ENCODE peak calls at places on chromosomes 12 and 14, in ten cellular contexts. One of them, this sample, is unnamed. For H3K4me1, the result is how much of the 10 kb centered on the place peaks cover.

GRCh38 chr12:63782466-63782865 is 2.8 kb downstream of the RXYLT1 start:
- DNase-seq in left ventricle myocardium inferior: no peak
- DNase-seq in A549: no peak
- DNase-seq in hepatocyte: no peak
- DNase-seq in pancreas: no peak
- DNase-seq in HCT116: no peak
- DNase-seq in mammary epithelial cell: no peak
- DNase-seq in right atrium auricular region: no peak
- DNase-seq in mucosa of descending colon: no peak
- DNase-seq in ovary: no peak
- DNase-seq in this sample: no peak

GRCh38 chr12:104505095-104505819 is 48.5 kb downstream of the CHST11 start:
- DNase-seq in left ventricle myocardium inferior: no peak
- DNase-seq in A549: no peak
- DNase-seq in mammary epithelial cell: no peak
- DNase-seq in right atrium auricular region: no peak
- DNase-seq in mucosa of descending colon: no peak
- DNase-seq in ovary: no peak
- DNase-seq in pancreas: no peak
- DNase-seq in hepatocyte: no peak
- DNase-seq in HCT116: no peak
- DNase-seq in this sample: no peak

GRCh38 chr12:45517360-45517759 is 212.1 kb upstream of the ARID2 start:
- DNase-seq in HCT116: no peak
- DNase-seq in mammary epithelial cell: no peak
- DNase-seq in left ventricle myocardium inferior: no peak
- DNase-seq in mucosa of descending colon: no peak
- DNase-seq in right atrium auricular region: no peak
- DNase-seq in hepatocyte: no peak
- DNase-seq in ovary: no peak
- DNase-seq in pancreas: no peak
- DNase-seq in A549: no peak
- DNase-seq in this sample: no peak

GRCh38 chr14:76647699-76648298 is 113.5 kb upstream of the VASH1 start:
- DNase-seq in A549: peak
- DNase-seq in mammary epithelial cell: peak
- DNase-seq in mucosa of descending colon: peak
- DNase-seq in ovary: no peak
- DNase-seq in pancreas: no peak
- DNase-seq in HCT116: peak
- DNase-seq in hepatocyte: peak
- DNase-seq in left ventricle myocardium inferior: no peak
- DNase-seq in right atrium auricular region: no peak
- DNase-seq in this sample: no peak

GRCh38 chr12:101696477-101697196 is 803 bp upstream of the CHPT1 start:
- DNase-seq in mucosa of descending colon: peak
- DNase-seq in right atrium auricular region: peak
- DNase-seq in pancreas: peak
- DNase-seq in hepatocyte: peak
- DNase-seq in A549: no peak
- DNase-seq in ovary: peak
- DNase-seq in HCT116: no peak
- DNase-seq in left ventricle myocardium inferior: peak
- DNase-seq in mammary epithelial cell: no peak
- DNase-seq in this sample: peak

GRCh38 chr12:69642531-69642930 is 31.8 kb upstream of the LRRC10 start:
- DNase-seq in A549: no peak
- DNase-seq in ovary: no peak
- DNase-seq in hepatocyte: no peak
- DNase-seq in right atrium auricular region: no peak
- DNase-seq in HCT116: no peak
- DNase-seq in mucosa of descending colon: no peak
- DNase-seq in left ventricle myocardium inferior: peak
- DNase-seq in pancreas: no peak
- DNase-seq in mammary epithelial cell: no peak
- DNase-seq in this sample: peak

GRCh38 chr12:121773011-121773777 is 20.3 kb downstream of the RHOF start:
- DNase-seq in mammary epithelial cell: peak
- DNase-seq in HCT116: peak
- DNase-seq in right atrium auricular region: no peak
- DNase-seq in ovary: no peak
- DNase-seq in A549: peak
- DNase-seq in hepatocyte: peak
- DNase-seq in mucosa of descending colon: peak
- DNase-seq in pancreas: peak
- DNase-seq in left ventricle myocardium inferior: peak
- DNase-seq in this sample: peak

GRCh38 chr12:116808113-116808786 is 70.1 kb downstream of the RNFT2 start:
- DNase-seq in HCT116: no peak
- DNase-seq in right atrium auricular region: no peak
- DNase-seq in hepatocyte: no peak
- DNase-seq in pancreas: no peak
- DNase-seq in left ventricle myocardium inferior: no peak
- DNase-seq in mucosa of descending colon: no peak
- DNase-seq in ovary: no peak
- DNase-seq in A549: no peak
- DNase-seq in mammary epithelial cell: no peak
- DNase-seq in this sample: no peak

GRCh38 chr12:56487448-56488040 is 417 bp downstream of the GLS2 start:
- DNase-seq in mucosa of descending colon: peak
- DNase-seq in left ventricle myocardium inferior: no peak
- DNase-seq in right atrium auricular region: no peak
- DNase-seq in HCT116: no peak
- DNase-seq in hepatocyte: peak
- DNase-seq in mammary epithelial cell: peak
- DNase-seq in ovary: peak
- DNase-seq in pancreas: peak
- DNase-seq in A549: no peak
- DNase-seq in this sample: no peak

GRCh38 chr14:77059276-77059934 is 30.9 kb upstream of the IRF2BPL start:
- DNase-seq in left ventricle myocardium inferior: no peak
- DNase-seq in pancreas: no peak
- DNase-seq in hepatocyte: peak
- DNase-seq in ovary: no peak
- DNase-seq in mammary epithelial cell: peak
- DNase-seq in right atrium auricular region: no peak
- DNase-seq in HCT116: peak
- DNase-seq in mucosa of descending colon: no peak
- DNase-seq in A549: peak
- DNase-seq in this sample: peak

GRCh38 chr12:120761581-120761980 is 36.0 kb downstream of the ACADS start:
- DNase-seq in HCT116: no peak
- DNase-seq in left ventricle myocardium inferior: no peak
- DNase-seq in A549: no peak
- DNase-seq in hepatocyte: peak
- DNase-seq in pancreas: no peak
- DNase-seq in mammary epithelial cell: peak
- DNase-seq in mucosa of descending colon: no peak
- DNase-seq in ovary: no peak
- DNase-seq in right atrium auricular region: no peak
- DNase-seq in this sample: no peak

GRCh38 chr12:122839907-122840554 is 4.8 kb downstream of the HIP1R start:
- DNase-seq in mammary epithelial cell: peak
- DNase-seq in hepatocyte: no peak
- DNase-seq in ovary: no peak
- DNase-seq in left ventricle myocardium inferior: no peak
- DNase-seq in A549: no peak
- DNase-seq in pancreas: no peak
- DNase-seq in right atrium auricular region: no peak
- DNase-seq in HCT116: no peak
- DNase-seq in mucosa of descending colon: no peak
- DNase-seq in this sample: no peak

GRCh38 chr14:24438198-24439095 is 4.1 kb downstream of the SDR39U1 start:
- DNase-seq in HCT116: no peak
- DNase-seq in A549: no peak
- DNase-seq in mucosa of descending colon: no peak
- DNase-seq in pancreas: no peak
- DNase-seq in ovary: no peak
- DNase-seq in hepatocyte: no peak
- DNase-seq in left ventricle myocardium inferior: no peak
- DNase-seq in right atrium auricular region: no peak
- DNase-seq in mammary epithelial cell: no peak
- DNase-seq in this sample: no peak

GRCh38 chr14:21498540-21499526 is 12.3 kb downstream of the METTL3 start:
- DNase-seq in mammary epithelial cell: peak
- DNase-seq in hepatocyte: peak
- DNase-seq in mucosa of descending colon: peak
- DNase-seq in HCT116: peak
- DNase-seq in pancreas: no peak
- DNase-seq in A549: peak
- DNase-seq in ovary: no peak
- DNase-seq in right atrium auricular region: no peak
- DNase-seq in left ventricle myocardium inferior: no peak
- DNase-seq in this sample: no peak

DNA sequence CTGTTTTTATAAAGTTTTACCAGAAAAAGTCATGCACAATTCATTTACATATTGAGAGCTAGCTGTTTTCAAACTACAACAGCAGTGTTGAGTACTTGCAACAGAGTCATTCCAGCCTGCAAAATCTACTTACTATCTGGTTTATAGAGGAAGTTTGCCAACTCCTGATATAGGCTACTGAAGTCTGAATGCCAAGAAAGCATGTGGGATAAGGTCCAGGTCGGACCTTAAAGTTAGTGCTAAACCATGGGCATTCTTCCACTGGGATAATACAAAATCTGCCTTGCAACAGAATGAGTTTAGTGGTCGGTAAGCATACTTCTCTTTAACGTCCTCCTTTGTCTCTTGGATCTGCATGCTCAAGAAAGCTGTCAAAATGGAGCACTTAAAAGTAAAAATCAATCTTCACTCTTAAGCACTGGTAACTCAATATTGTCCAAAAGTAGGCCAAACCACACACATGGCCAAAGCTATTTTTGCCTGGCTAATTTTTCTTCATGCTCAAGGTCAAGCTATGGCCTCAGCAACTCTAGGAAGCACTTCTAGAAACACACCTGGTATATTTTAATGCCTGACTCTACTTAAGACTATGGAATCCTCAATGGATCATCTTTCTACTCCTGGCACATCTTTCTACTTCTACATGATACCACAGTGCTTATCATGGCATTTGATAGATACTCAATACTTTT is 364.9 kb upstream of the KITLG start:
- DNase-seq in A549: no peak
- DNase-seq in left ventricle myocardium inferior: no peak
- DNase-seq in mucosa of descending colon: no peak
- DNase-seq in ovary: no peak
- DNase-seq in right atrium auricular region: no peak
- DNase-seq in pancreas: no peak
- DNase-seq in hepatocyte: no peak
- DNase-seq in mammary epithelial cell: no peak
- DNase-seq in HCT116: no peak
- DNase-seq in this sample: no peak
- H3K4me1 ChIP-seq in A549: under half
- H3K4me1 ChIP-seq in left ventricle myocardium inferior: under half
- H3K4me1 ChIP-seq in mucosa of descending colon: under half
- H3K4me1 ChIP-seq in ovary: under half
- H3K4me1 ChIP-seq in right atrium auricular region: under half
- H3K4me1 ChIP-seq in pancreas: under half
- H3K4me1 ChIP-seq in hepatocyte: under half
- H3K4me1 ChIP-seq in mammary epithelial cell: under half
- H3K4me1 ChIP-seq in HCT116: half or more
- H3K4me1 ChIP-seq in this sample: under half

DNA sequence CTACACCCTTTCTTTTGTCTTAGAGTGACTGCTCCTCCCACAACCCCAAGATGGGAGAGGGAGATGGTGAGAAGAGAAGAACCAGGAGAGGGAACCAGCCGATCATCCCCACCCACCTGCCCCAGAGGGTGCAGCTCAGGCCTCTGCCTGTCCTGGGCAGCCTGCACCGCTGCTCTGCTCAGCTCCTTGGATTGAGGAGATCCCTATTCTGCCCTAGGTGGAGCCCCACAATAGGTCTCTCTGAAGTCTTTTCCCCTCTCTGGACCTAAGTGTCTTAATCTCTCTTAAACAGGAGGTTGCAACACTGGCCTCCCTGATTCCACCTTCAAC is 2.2 kb downstream of the ANKRD33 start:
- DNase-seq in mammary epithelial cell: no peak
- DNase-seq in A549: no peak
- DNase-seq in hepatocyte: no peak
- DNase-seq in ovary: no peak
- DNase-seq in mucosa of descending colon: no peak
- DNase-seq in left ventricle myocardium inferior: no peak
- DNase-seq in pancreas: no peak
- DNase-seq in HCT116: no peak
- DNase-seq in right atrium auricular region: no peak
- DNase-seq in this sample: no peak
- TF ChIP-seq CTCF in mammary epithelial cell: no peak
- TF ChIP-seq CTCF in A549: no peak
- TF ChIP-seq CTCF in hepatocyte: no peak
- TF ChIP-seq CTCF in ovary: no peak
- TF ChIP-seq CTCF in mucosa of descending colon: no peak
- TF ChIP-seq CTCF in left ventricle myocardium inferior: no peak
- TF ChIP-seq CTCF in pancreas: no peak
- TF ChIP-seq CTCF in HCT116: no peak
- TF ChIP-seq CTCF in right atrium auricular region: no peak
- TF ChIP-seq CTCF in this sample: no peak

DNA sequence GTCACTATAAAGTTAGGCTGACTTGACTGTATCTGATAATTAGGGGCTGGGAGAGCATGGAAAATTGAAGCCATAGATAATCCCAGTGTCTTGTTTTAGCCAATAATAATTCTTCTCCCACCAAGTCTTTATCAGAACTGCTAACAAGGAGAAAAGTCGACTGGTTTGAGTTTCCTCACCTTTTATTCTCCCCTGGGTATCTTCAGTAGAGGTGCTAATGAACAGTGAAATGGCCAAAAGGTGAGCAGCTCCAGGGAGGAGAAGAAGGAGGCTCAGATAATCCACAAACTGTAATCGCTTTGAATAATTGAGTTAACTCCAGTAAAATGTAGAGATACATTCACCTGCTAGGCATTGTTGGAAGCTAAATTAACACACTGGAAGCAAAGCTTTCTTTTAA is 72.6 kb downstream of the ETV6 start:
- DNase-seq in pancreas: no peak
- DNase-seq in right atrium auricular region: no peak
- DNase-seq in A549: no peak
- DNase-seq in left ventricle myocardium inferior: no peak
- DNase-seq in HCT116: no peak
- DNase-seq in ovary: no peak
- DNase-seq in mucosa of descending colon: no peak
- DNase-seq in hepatocyte: no peak
- DNase-seq in mammary epithelial cell: no peak
- DNase-seq in this sample: no peak
- H3K4me1 ChIP-seq in pancreas: half or more
- H3K4me1 ChIP-seq in right atrium auricular region: under half
- H3K4me1 ChIP-seq in A549: under half
- H3K4me1 ChIP-seq in left ventricle myocardium inferior: half or more
- H3K4me1 ChIP-seq in HCT116: under half
- H3K4me1 ChIP-seq in ovary: under half
- H3K4me1 ChIP-seq in mucosa of descending colon: under half
- H3K4me1 ChIP-seq in hepatocyte: under half
- H3K4me1 ChIP-seq in mammary epithelial cell: under half
- H3K4me1 ChIP-seq in this sample: under half

DNA sequence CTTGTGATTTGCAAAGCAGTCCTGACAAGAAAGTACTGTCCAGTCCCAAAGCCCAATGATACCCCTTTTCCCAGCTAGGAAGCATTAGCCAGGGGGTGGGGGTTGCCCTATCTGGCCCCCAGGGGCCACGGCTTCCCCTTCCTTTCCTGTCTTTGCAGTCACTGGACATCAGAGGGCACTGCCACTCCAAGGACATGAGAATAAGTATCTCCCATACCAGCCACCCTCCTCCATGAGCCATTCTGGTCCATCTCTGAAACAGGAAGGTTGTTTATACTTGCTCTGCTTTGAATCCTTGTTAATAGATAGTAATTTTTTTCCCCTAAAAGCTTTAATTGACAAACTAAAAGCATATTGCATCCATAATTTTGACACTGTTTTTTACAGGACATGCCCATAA is 29.7 kb downstream of the RBM19 start:
- DNase-seq in mammary epithelial cell: no peak
- DNase-seq in HCT116: no peak
- DNase-seq in mucosa of descending colon: no peak
- DNase-seq in right atrium auricular region: no peak
- DNase-seq in left ventricle myocardium inferior: no peak
- DNase-seq in A549: peak
- DNase-seq in hepatocyte: no peak
- DNase-seq in pancreas: no peak
- DNase-seq in ovary: no peak
- DNase-seq in this sample: no peak
- TF ChIP-seq CTCF in mammary epithelial cell: no peak
- TF ChIP-seq CTCF in HCT116: no peak
- TF ChIP-seq CTCF in mucosa of descending colon: no peak
- TF ChIP-seq CTCF in right atrium auricular region: no peak
- TF ChIP-seq CTCF in left ventricle myocardium inferior: no peak
- TF ChIP-seq CTCF in A549: no peak
- TF ChIP-seq CTCF in hepatocyte: no peak
- TF ChIP-seq CTCF in pancreas: no peak
- TF ChIP-seq CTCF in ovary: no peak
- TF ChIP-seq CTCF in this sample: no peak

This sample was measured in psoas muscle.